ENCODE peak calls at places on chromosome 1, in five cellular contexts. K is HCT116, S is H1, B is K562, R is GM12878. Y is an unnamed sample.

GRCh38 chr1:89622895-89623294 is 10.0 kb upstream of the LRRC8C start:
- DNase-seq in K (no peak), S (no peak), B (peak; percentile 34), R (no peak), Y (no peak)

GRCh38 chr1:89757532-89757931 is 63.3 kb upstream of the LRRC8D start:
- DNase-seq in K (no peak), S (no peak), B (no peak), R (no peak), Y (no peak)

GRCh38 chr1:177854951-177855350 is 114.9 kb downstream of the SEC16B start:
- DNase-seq in K (no peak), S (no peak), B (no peak), R (no peak), Y (no peak)

GRCh38 chr1:221439734-221440436 is 302.0 kb downstream of the DUSP10 start:
- DNase-seq in K (peak; percentile 93), S (no peak), B (no peak), R (no peak), Y (peak; percentile 6)

GRCh38 chr1:172717722-172718455 is 59.0 kb downstream of the FASLG start:
- DNase-seq in K (no peak), S (no peak), B (peak; percentile 58), R (no peak), Y (peak; percentile 77)

GRCh38 chr1:35660581-35661473 is 19.5 kb upstream of the PSMB2 start:
- DNase-seq in K (no peak), S (peak; percentile 17), B (peak; percentile 65), R (no peak), Y (no peak)

GRCh38 chr1:173255214-173255813 is 48.2 kb upstream of the TNFSF4 start:
- DNase-seq in K (peak; percentile 28), S (no peak), B (peak; percentile 77), R (peak; percentile 16), Y (peak; percentile 5)

GRCh38 chr1:52551476-52552235 is 1.2 kb downstream of the TUT4 start:
- DNase-seq in K (no peak), S (no peak), B (peak; percentile 74), R (no peak), Y (peak; percentile 31)

GRCh38 chr1:3434406-3435110 is 19.9 kb upstream of the ARHGEF16 start:
- DNase-seq in K (no peak), S (no peak), B (no peak), R (no peak), Y (no peak)

GRCh38 chr1:43937179-43937865 is 3.7 kb downstream of the ARTN start:
- DNase-seq in K (no peak), S (no peak), B (no peak), R (no peak), Y (no peak)

GRCh38 chr1:180586671-180587155 is 27.9 kb downstream of the OVAAL start:
- DNase-seq in K (no peak), S (no peak), B (peak; percentile 73), R (no peak), Y (peak; percentile 85)

GRCh38 chr1:84406209-84406917 is 8.1 kb downstream of the DNASE2B start:
- DNase-seq in K (peak; percentile 53), S (no peak), B (peak; percentile 33), R (no peak), Y (no peak)

GRCh38 chr1:12204140-12204539 is 25.7 kb upstream of the VPS13D start:
- DNase-seq in K (no peak), S (no peak), B (no peak), R (no peak), Y (no peak)

GRCh38 chr1:178639326-178639725 is 85.7 kb upstream of the RALGPS2 start:
- DNase-seq in K (no peak), S (no peak), B (no peak), R (no peak), Y (no peak)

GRCh38 chr1:70528591-70529333 is 117.7 kb downstream of the CTH start:
- DNase-seq in K (peak; percentile 12), S (no peak), B (peak; percentile 76), R (no peak), Y (peak; percentile 13)

GRCh38 chr1:205449750-205450443 is 5.9 kb downstream of the BLACAT1 start:
- DNase-seq in K (peak; percentile 95), S (no peak), B (peak; percentile 89), R (no peak), Y (peak; percentile 99)

GRCh38 chr1:26277261-26277661 is 2.6 kb upstream of the SH3BGRL3 start:
- DNase-seq in K (no peak), S (no peak), B (no peak), R (no peak), Y (no peak)

GRCh38 chr1:171948491-171948890 is 107.2 kb downstream of the DNM3 start:
- DNase-seq in K (no peak), S (no peak), B (no peak), R (no peak), Y (no peak)

GRCh38 chr1:10909697-10910489 is 102.6 kb upstream of the TARDBP start:
- DNase-seq in K (no peak), S (no peak), B (peak; percentile 70), R (no peak), Y (peak; percentile 28)

GRCh38 chr1:5722635-5723157 is 269.5 kb downstream of the NPHP4 start:
- DNase-seq in K (no peak), S (no peak), B (no peak), R (no peak), Y (no peak)

GRCh38 chr1:2322065-2322571 is 69.2 kb downstream of the MORN1 start:
- DNase-seq in K (no peak), S (no peak), B (no peak), R (no peak), Y (peak; percentile 34)

GRCh38 chr1:56578664-56578962 is 750 bp downstream of the PLPP3 start:
- DNase-seq in K (no peak), S (no peak), B (no peak), R (no peak), Y (no peak)

GRCh38 chr1:119613769-119614358 is 34.2 kb downstream of the ZNF697 start:
- DNase-seq in K (peak; percentile 68), S (peak; percentile 69), B (peak; percentile 91), R (peak; percentile 43), Y (peak; percentile 78)
- H3K4me3 ChIP-seq in K (no peak overlapping the region), S (no peak overlapping the region), B (no peak overlapping the region), R (no peak overlapping the region), Y (no peak overlapping the region)

GRCh38 chr1:166933137-166933536 is 42.2 kb downstream of the ILDR2 start:
- DNase-seq in K (no peak), S (no peak), B (no peak), R (no peak), Y (no peak)

GRCh38 chr1:166937962-166938361 is 37.4 kb downstream of the ILDR2 start:
- DNase-seq in K (no peak), S (no peak), B (no peak), R (no peak), Y (no peak)

GRCh38 chr1:166927701-166928100 is 47.6 kb downstream of the ILDR2 start:
- DNase-seq in K (no peak), S (no peak), B (no peak), R (no peak), Y (no peak)

GRCh38 chr1:166937329-166937728 is 38.0 kb downstream of the ILDR2 start:
- DNase-seq in K (no peak), S (no peak), B (no peak), R (no peak), Y (no peak)

DNA sequence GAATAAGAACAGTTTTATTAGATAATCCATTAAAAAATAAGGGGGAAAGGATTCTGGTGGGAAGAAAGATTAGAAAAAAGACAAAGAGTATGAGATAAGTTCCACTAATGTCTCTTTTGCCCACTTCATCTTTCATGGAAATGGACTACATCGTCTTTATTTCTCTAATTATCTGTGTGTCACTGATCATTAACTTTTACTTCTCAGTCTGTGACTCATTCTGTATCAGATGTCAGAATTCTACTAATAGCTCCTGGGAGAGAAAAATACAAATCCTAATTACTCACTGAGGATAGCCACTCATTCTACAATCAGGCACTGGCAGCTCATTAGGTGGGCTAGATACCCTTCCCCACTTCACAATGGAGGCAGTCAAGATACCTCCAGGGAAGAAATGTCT is 41.7 kb downstream of the ILDR2 start:
- DNase-seq in K (no peak), S (no peak), B (no peak), R (no peak), Y (no peak)
- TF ChIP-seq SRF in K (no peak), S (no peak), B (no peak), R (no peak), Y (no peak)

GRCh38 chr1:112904071-112904830 is 51.7 kb downstream of the SLC16A1 start:
- DNase-seq in K (peak; percentile 36), S (no peak), B (peak; percentile 93), R (no peak), Y (no peak)

GRCh38 chr1:112902221-112902620 is 53.8 kb downstream of the SLC16A1 start:
- DNase-seq in K (no peak), S (no peak), B (no peak), R (no peak), Y (no peak)

GRCh38 chr1:112904831-112905227 is 51.2 kb downstream of the SLC16A1 start:
- DNase-seq in K (peak; percentile 13), S (no peak), B (peak; percentile 64), R (no peak), Y (no peak)

GRCh38 chr1:112905420-112906154 is 50.4 kb downstream of the SLC16A1 start:
- DNase-seq in K (no peak), S (no peak), B (peak; percentile 19), R (no peak), Y (no peak)

DNA sequence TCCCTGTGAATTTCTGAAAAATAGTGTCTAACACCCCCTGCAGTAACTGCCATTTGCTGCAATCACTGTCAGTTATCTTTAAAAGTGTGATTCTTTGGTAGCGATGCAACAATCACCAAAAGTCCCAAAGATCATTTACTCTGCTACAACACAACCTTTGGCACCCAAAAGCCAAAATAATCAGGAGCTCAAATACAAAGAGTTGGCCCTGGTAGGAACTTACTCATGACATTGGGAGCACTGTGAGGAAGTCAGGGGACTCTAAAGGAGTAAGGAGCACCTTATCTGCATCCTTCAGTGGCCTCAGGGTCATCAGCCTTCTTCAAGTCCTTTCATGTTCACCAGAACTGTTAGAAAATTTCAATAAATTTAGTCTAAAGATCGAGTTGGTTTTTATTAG is 54.6 kb downstream of the SLC16A1 start:
- DNase-seq in K (no peak), S (no peak), B (peak; percentile 23), R (no peak), Y (no peak)
- H3K4me3 ChIP-seq in K (no peak overlapping the region), S (no peak overlapping the region), B (no peak overlapping the region), R (no peak overlapping the region), Y (no peak overlapping the region)

GRCh38 chr1:107687846-107688753 is 276.9 kb downstream of the VAV3 start:
- DNase-seq in K (no peak), S (no peak), B (no peak), R (no peak), Y (peak; percentile 71)
- TF ChIP-seq SRF in K (no peak), S (no peak), B (no peak), R (no peak), Y (no peak)